ENCODE peak calls at places on chromosomes 7 and 10, in nine cellular contexts. R is endodermal cell; G is suprapubic skin; N is CD4-positive, CD25-positive, alpha-beta regulatory T cell; D is heart right ventricle; I is PC-9; A is astrocyte; P is tibial artery; K is GM23248. L is an unnamed sample.

GRCh38 chr7:157273208-157274202 is 63.3 kb upstream of the DNAJB6 start:
- DNase-seq in R (peak), G (no peak), N (peak), D (peak), I (peak), A (peak), P (peak), K (peak), L (no peak)

GRCh38 chr10:69654376-69654775 is 24.3 kb downstream of the FAM241B start:
- DNase-seq in R (no peak), G (no peak), N (no peak), D (no peak), I (no peak), A (no peak), P (no peak), K (no peak), L (no peak)

GRCh38 chr7:112271162-112271561 is 64.7 kb downstream of the ZNF277 start:
- DNase-seq in R (no peak), G (no peak), N (no peak), D (no peak), I (no peak), A (no peak), P (no peak), K (no peak), L (no peak)

GRCh38 chr7:5296627-5297226 is 14.0 kb downstream of the SLC29A4 start:
- DNase-seq in R (peak), G (no peak), N (peak), D (no peak), I (no peak), A (no peak), P (no peak), K (peak), L (no peak)

GRCh38 chr10:58508316-58508715 is 4.4 kb upstream of the BICC1 start:
- DNase-seq in R (no peak), G (no peak), N (no peak), D (no peak), I (no peak), A (peak), P (no peak), K (peak), L (no peak)

GRCh38 chr10:80122110-80122710 is 10.3 kb upstream of the PLAC9 start:
- DNase-seq in R (no peak), G (no peak), N (no peak), D (no peak), I (no peak), A (no peak), P (no peak), K (peak), L (no peak)

GRCh38 chr10:19930936-19931859 is 115.0 kb downstream of the PLXDC2 start:
- DNase-seq in R (no peak), G (no peak), N (no peak), D (no peak), I (no peak), A (peak), P (no peak), K (peak), L (no peak)

GRCh38 chr10:17227367-17228080 is 517 bp upstream of the VIM start:
- DNase-seq in R (no peak), G (no peak), N (peak), D (no peak), I (no peak), A (no peak), P (no peak), K (peak), L (no peak)

GRCh38 chr7:118771672-118772071 is 547.2 kb downstream of the ANKRD7 start:
- DNase-seq in R (no peak), G (no peak), N (no peak), D (no peak), I (no peak), A (no peak), P (no peak), K (no peak), L (no peak)

GRCh38 chr7:46169384-46169755 is 248.3 kb upstream of the IGFBP3 start:
- DNase-seq in R (no peak), G (no peak), N (no peak), D (no peak), I (no peak), A (no peak), P (no peak), K (peak), L (no peak)

GRCh38 chr7:80154656-80155325 is 20.2 kb downstream of the GNAI1 start:
- DNase-seq in R (no peak), G (no peak), N (no peak), D (no peak), I (no peak), A (no peak), P (no peak), K (peak), L (no peak)

GRCh38 chr10:130018253-130018652 is 54.2 kb upstream of the EBF3 start:
- DNase-seq in R (peak), G (no peak), N (peak), D (no peak), I (no peak), A (peak), P (no peak), K (peak), L (peak)

GRCh38 chr10:103186128-103186527 is 6.9 kb downstream of the NT5C2 start:
- DNase-seq in R (no peak), G (no peak), N (peak), D (no peak), I (no peak), A (no peak), P (no peak), K (no peak), L (no peak)

GRCh38 chr10:74189999-74190421 is 39.0 kb downstream of the ADK start:
- DNase-seq in R (no peak), G (no peak), N (peak), D (no peak), I (peak), A (peak), P (no peak), K (peak), L (no peak)

GRCh38 chr10:133567609-133568286 is 2.4 kb upstream of the SYCE1 start:
- DNase-seq in R (no peak), G (no peak), N (no peak), D (no peak), I (no peak), A (no peak), P (no peak), K (no peak), L (no peak)

GRCh38 chr10:113020838-113021237 is 70.8 kb downstream of the TCF7L2 start:
- DNase-seq in R (no peak), G (no peak), N (no peak), D (no peak), I (no peak), A (no peak), P (peak), K (peak), L (no peak)

GRCh38 chr10:19803676-19804075 is 12.6 kb upstream of the PLXDC2 start:
- DNase-seq in R (no peak), G (no peak), N (no peak), D (no peak), I (no peak), A (no peak), P (no peak), K (no peak), L (no peak)

GRCh38 chr7:29479606-29480200 is 83.9 kb upstream of the PRR15 start:
- DNase-seq in R (no peak), G (no peak), N (no peak), D (peak), I (no peak), A (no peak), P (no peak), K (no peak), L (no peak)

GRCh38 chr7:20218261-20218660 is 1.1 kb upstream of the MACC1 start:
- DNase-seq in R (no peak), G (no peak), N (no peak), D (no peak), I (no peak), A (no peak), P (no peak), K (no peak), L (no peak)

DNA sequence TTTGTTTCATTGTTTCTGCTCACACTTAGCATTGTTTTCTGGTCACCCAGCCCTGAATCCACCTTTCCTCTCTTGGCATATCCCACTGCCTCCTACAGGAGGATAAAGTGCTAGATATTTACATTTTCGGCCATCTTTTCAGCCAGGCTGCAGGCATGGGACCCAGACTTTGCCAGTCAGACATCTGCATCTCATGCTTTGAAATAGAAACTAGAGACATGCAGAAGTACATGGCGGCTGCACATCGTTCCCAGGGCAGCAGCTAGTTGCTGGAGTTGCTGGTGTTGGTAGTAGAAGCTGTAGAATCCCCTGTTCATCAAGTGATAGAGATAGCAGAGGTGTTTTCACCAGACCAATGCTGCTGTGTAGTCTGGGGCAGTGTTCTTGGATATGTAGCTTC is 18.7 kb downstream of the STAMBPL1 start:
- DNase-seq in R (no peak), G (no peak), N (no peak), D (no peak), I (no peak), A (no peak), P (no peak), K (no peak), L (no peak)
- H3K4me3 ChIP-seq in R (no peak), G (no peak), N (peak), D (no peak), I (no peak), A (no peak), P (no peak), K (no peak), L (no peak)

GRCh38 chr10:6401562-6402348 is 178.3 kb downstream of the PRKCQ start:
- DNase-seq in R (peak), G (peak), N (peak), D (peak), I (peak), A (peak), P (peak), K (peak), L (peak)
- H3K4me3 ChIP-seq in R (no peak), G (peak), N (no peak), D (no peak), I (peak), A (peak), P (peak), K (peak), L (peak)

GRCh38 chr7:117631652-117632051 is 151.8 kb downstream of the CFTR start:
- DNase-seq in R (no peak), G (no peak), N (no peak), D (no peak), I (no peak), A (no peak), P (no peak), K (no peak), L (no peak)

GRCh38 chr7:117630501-117630900 is 150.7 kb downstream of the CFTR start:
- DNase-seq in R (peak), G (no peak), N (no peak), D (no peak), I (no peak), A (no peak), P (no peak), K (no peak), L (no peak)

GRCh38 chr7:117630907-117631564 is 151.2 kb downstream of the CFTR start:
- DNase-seq in R (no peak), G (no peak), N (no peak), D (no peak), I (no peak), A (no peak), P (no peak), K (no peak), L (no peak)
- H3K4me3 ChIP-seq in R (no peak), G (no peak), N (no peak), D (no peak), I (no peak), A (no peak), P (no peak), K (no peak), L (no peak)

GRCh38 chr10:63866075-63866746 is 345.0 kb downstream of the REEP3 start:
- DNase-seq in R (peak), G (no peak), N (peak), D (peak), I (peak), A (peak), P (peak), K (peak), L (no peak)
- H3K4me3 ChIP-seq in R (no peak), G (no peak), N (no peak), D (no peak), I (no peak), A (no peak), P (no peak), K (peak), L (peak)

DNA sequence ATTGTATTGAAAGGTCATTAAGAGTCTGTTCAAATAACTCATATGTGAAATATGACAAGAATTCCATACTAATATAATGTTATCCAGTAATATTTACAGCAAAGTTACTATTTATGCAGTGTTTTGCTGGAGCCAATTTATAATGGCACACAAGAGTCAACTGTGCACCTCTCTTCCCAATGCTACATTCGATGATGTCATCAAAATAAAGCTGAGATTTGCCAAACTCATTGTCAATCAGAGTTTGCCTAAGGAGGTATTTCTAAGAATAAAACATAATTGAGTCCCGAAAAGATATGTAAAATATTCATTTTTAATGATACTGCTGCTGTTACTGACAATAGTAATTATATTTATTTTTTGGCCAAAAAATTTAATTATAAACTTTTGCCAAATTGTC is 1297.1 kb upstream of the LRRTM3 start:
- DNase-seq in R (no peak), G (no peak), N (no peak), D (no peak), I (no peak), A (no peak), P (no peak), K (no peak), L (no peak)
- H3K4me3 ChIP-seq in R (no peak), G (no peak), N (no peak), D (no peak), I (no peak), A (no peak), P (no peak), K (no peak), L (no peak)

GRCh38 chr7:135758531-135758932 is 9.9 kb upstream of the FAM180A start:
- DNase-seq in R (peak), G (no peak), N (no peak), D (no peak), I (no peak), A (peak), P (no peak), K (peak), L (peak)
- H3K4me3 ChIP-seq in R (no peak), G (peak), N (no peak), D (no peak), I (no peak), A (peak), P (peak), K (peak), L (peak)

DNA sequence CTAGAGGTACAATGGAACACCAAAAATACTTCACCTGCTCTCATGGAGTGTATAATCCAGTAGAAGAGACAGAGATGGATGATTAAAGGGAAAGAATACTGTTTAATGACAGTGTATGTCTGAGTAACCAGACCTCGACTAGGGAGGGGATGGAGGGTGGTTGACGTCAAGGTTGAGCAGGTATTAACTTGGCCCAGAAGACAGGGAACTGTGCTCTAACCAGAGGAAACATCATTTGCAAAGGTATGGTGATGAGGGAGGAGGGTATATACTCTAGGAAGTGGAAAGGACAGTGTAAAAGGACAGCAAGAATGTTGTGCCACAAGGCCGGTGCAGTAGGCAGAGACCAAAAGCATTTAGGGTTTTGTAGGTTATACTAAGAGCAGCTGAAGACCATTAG is 2.9 kb downstream of the MIOS start:
- DNase-seq in R (no peak), G (no peak), N (no peak), D (no peak), I (no peak), A (no peak), P (no peak), K (no peak), L (no peak)
- H3K4me3 ChIP-seq in R (peak), G (no peak), N (peak), D (no peak), I (no peak), A (no peak), P (no peak), K (no peak), L (no peak)

DNA sequence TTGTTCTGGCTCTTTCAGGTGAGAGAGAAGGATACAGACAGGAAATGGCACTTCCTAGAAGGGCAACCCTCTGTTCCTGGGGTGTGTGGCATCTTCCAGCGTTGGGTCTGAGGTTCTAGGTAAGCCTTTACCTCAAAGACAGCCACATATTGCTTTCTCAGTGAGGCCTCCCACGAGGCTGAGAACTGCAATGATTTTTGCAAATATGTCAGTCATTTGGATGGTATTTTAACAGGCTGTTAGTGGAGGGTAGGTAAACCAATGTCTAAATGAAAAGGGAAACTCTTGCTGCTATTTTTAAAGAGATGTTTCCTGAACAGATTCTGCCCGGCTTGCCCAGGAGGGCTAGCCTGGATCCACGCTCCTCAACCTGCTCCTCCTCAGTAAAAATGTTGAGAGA is 240.3 kb upstream of the KLF6 start:
- DNase-seq in R (no peak), G (no peak), N (no peak), D (no peak), I (no peak), A (no peak), P (no peak), K (no peak), L (no peak)
- H3K4me3 ChIP-seq in R (no peak), G (no peak), N (no peak), D (no peak), I (no peak), A (no peak), P (no peak), K (no peak), L (no peak)

DNA sequence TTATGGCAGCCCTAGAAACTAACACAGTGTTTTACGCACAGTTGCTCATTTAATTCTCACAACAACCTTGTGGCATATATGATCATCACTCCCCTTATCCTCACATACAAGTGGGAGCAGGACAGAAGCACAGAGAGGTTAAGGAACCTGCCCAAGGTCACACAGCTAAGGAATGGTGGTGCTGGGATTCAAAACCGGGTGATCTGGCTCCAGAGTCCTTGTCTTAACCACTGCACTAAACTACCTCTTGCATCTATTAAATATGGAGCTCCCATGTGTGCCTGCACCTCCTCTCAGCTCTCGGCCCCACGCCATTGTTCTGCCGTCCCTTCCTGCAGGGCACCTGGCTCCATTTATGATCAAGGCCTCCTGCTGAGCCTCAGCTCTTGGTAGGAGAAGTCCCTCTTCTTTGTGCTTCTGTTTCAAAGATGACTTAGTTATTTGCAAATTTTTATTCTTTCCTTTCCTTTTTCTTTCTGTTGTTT is 99.8 kb upstream of the PDGFA start:
- DNase-seq in R (no peak), G (no peak), N (no peak), D (no peak), I (no peak), A (no peak), P (no peak), K (no peak), L (no peak)
- H3K4me3 ChIP-seq in R (no peak), G (no peak), N (no peak), D (no peak), I (no peak), A (no peak), P (no peak), K (no peak), L (no peak)

GRCh38 chr7:92422926-92423325 is 24.4 kb upstream of the GATAD1 start:
- DNase-seq in R (no peak), G (no peak), N (no peak), D (no peak), I (no peak), A (no peak), P (no peak), K (no peak), L (no peak)

GRCh38 chr7:92421676-92422435 is 25.4 kb upstream of the GATAD1 start:
- DNase-seq in R (no peak), G (no peak), N (no peak), D (no peak), I (no peak), A (no peak), P (no peak), K (no peak), L (no peak)

GRCh38 chr7:92427193-92427592 is 20.1 kb upstream of the GATAD1 start:
- DNase-seq in R (no peak), G (no peak), N (no peak), D (no peak), I (no peak), A (no peak), P (no peak), K (no peak), L (no peak)

GRCh38 chr7:92425311-92425947 is 21.9 kb upstream of the GATAD1 start:
- DNase-seq in R (peak), G (no peak), N (peak), D (no peak), I (peak), A (no peak), P (no peak), K (peak), L (no peak)

DNA sequence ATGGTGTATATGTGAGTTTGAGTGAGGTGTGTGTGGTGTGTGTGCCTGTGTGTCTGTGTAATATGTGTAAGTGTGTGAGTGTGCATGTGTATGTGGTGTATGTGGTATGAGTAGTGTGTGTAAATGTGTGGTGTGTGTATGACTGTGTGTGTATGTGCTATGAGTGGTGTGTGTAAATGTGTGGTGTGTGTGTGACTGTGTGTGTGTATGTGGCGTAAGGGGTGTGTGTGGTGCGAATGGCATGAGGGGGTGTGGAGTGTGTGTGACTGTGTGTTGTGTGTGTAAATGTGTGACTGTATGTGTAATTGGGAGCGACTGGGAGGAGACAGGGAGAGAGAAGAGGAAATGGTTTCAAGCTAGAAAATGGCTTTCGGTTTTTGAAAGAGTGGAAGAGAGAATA is 23.6 kb upstream of the GATAD1 start:
- DNase-seq in R (no peak), G (no peak), N (no peak), D (no peak), I (no peak), A (no peak), P (no peak), K (no peak), L (no peak)
- H3K4me3 ChIP-seq in R (no peak), G (peak), N (no peak), D (no peak), I (no peak), A (no peak), P (no peak), K (no peak), L (peak)

L was measured in coronary artery.